ENCODE peak calls at places on chromosome X, in four cellular contexts. O, K, G and Z are unnamed samples.
A peak's percentile ranks its signal among the peaks of the same experiment; 100 is the strongest.

GRCh38 chrX:27336466-27337091 is 126.6 kb downstream of the PPP4R3C start:
- DNase-seq in O (no peak), K (no peak), G (peak; percentile 1), Z (no peak)

GRCh38 chrX:154695913-154696312 is 42.5 kb upstream of the CTAG2 start:
- DNase-seq in O (no peak), K (no peak), G (no peak), Z (no peak)

GRCh38 chrX:42680651-42681050 is 97.3 kb downstream of the PPP1R2C start:
- DNase-seq in O (no peak), K (no peak), G (no peak), Z (no peak)

GRCh38 chrX:13662537-13662841 is 9.5 kb downstream of the TCEANC start:
- DNase-seq in O (no peak), K (no peak), G (no peak), Z (no peak)

GRCh38 chrX:13719192-13719856 is 15.1 kb downstream of the TRAPPC2 start:
- DNase-seq in O (no peak), K (no peak), G (no peak), Z (no peak)

GRCh38 chrX:28189011-28189410 is 207.8 kb upstream of the DCAF8L1 start:
- DNase-seq in O (no peak), K (no peak), G (peak; percentile 54), Z (no peak)

GRCh38 chrX:40174594-40175415 is 77.0 kb upstream of the BCOR start:
- DNase-seq in O (no peak), K (peak; percentile 56), G (no peak), Z (no peak)

GRCh38 chrX:133405498-133406180 is 9.7 kb downstream of the GPC4 start:
- DNase-seq in O (no peak), K (no peak), G (no peak), Z (no peak)

GRCh38 chrX:122238801-122239200 is 945.3 kb upstream of the GRIA3 start:
- DNase-seq in O (no peak), K (no peak), G (peak; percentile 13), Z (no peak)

GRCh38 chrX:17414839-17415238 is 39.8 kb downstream of the NHS start:
- DNase-seq in O (peak; percentile 55), K (peak; percentile 12), G (no peak), Z (peak; percentile 17)

GRCh38 chrX:81355436-81355835 is 153.5 kb downstream of the SH3BGRL start:
- DNase-seq in O (no peak), K (no peak), G (no peak), Z (no peak)

GRCh38 chrX:45479835-45480422 is 279.3 kb upstream of the DIPK2B start:
- DNase-seq in O (no peak), K (no peak), G (peak; percentile 62), Z (no peak)

GRCh38 chrX:116435597-116435996 is 809 bp upstream of the SLC6A14 start:
- DNase-seq in O (no peak), K (no peak), G (no peak), Z (no peak)

GRCh38 chrX:34350552-34350951 is 218.4 kb upstream of the FAM47A start:
- DNase-seq in O (no peak), K (no peak), G (no peak), Z (no peak)

GRCh38 chrX:103861200-103861599 is 29.1 kb upstream of the RAB9B start:
- DNase-seq in O (no peak), K (no peak), G (peak; percentile 4), Z (no peak)

GRCh38 chrX:84737471-84737871 is 235.2 kb upstream of the HDX start:
- DNase-seq in O (no peak), K (no peak), G (no peak), Z (peak; percentile 10)

GRCh38 chrX:152897216-152898144 is at the start of gene ZNF185:
- DNase-seq in O (peak; percentile 79), K (no peak), G (peak; percentile 63), Z (no peak)

GRCh38 chrX:49061916-49062315 is 3.1 kb downstream of the CCDC120 start:
- DNase-seq in O (no peak), K (no peak), G (no peak), Z (no peak)

GRCh38 chrX:151081016-151081415 is 95.4 kb upstream of the GPR50 start:
- DNase-seq in O (no peak), K (no peak), G (no peak), Z (no peak)

GRCh38 chrX:102651968-102652744 is 873 bp downstream of the GPRASP1 start:
- DNase-seq in O (no peak), K (no peak), G (no peak), Z (no peak)

GRCh38 chrX:40132751-40133150 is 35.0 kb upstream of the BCOR start:
- DNase-seq in O (no peak), K (peak; percentile 73), G (peak; percentile 76), Z (peak; percentile 59)

GRCh38 chrX:114532093-114532805 is 51.6 kb upstream of the HTR2C start:
- DNase-seq in O (no peak), K (no peak), G (no peak), Z (no peak)

GRCh38 chrX:51798701-51799100 is 55.5 kb downstream of the GSPT2 start:
- DNase-seq in O (no peak), K (no peak), G (no peak), Z (no peak)

GRCh38 chrX:49162620-49163019 is at the start of gene MAGIX:
- DNase-seq in O (peak; percentile 83), K (no peak), G (no peak), Z (no peak)

GRCh38 chrX:122878269-122878668 is 305.8 kb upstream of the GRIA3 start:
- DNase-seq in O (no peak), K (no peak), G (no peak), Z (no peak)

GRCh38 chrX:69607616-69608015 is 8.3 kb upstream of the EDA start:
- DNase-seq in O (no peak), K (no peak), G (no peak), Z (no peak)

GRCh38 chrX:111103246-111103645 is 7.3 kb downstream of the PAK3 start:
- DNase-seq in O (peak; percentile 40), K (no peak), G (no peak), Z (no peak)

GRCh38 chrX:22527302-22527701 is 254.6 kb downstream of the CBLL2 start:
- DNase-seq in O (no peak), K (no peak), G (no peak), Z (no peak)

GRCh38 chrX:22526339-22526738 is 253.6 kb downstream of the CBLL2 start:
- DNase-seq in O (no peak), K (no peak), G (peak; percentile 65), Z (no peak)
- H3K27ac ChIP-seq in O (no peak overlapping the region), K (no peak overlapping the region), G (no peak overlapping the region), Z (no peak overlapping the region)

GRCh38 chrX:24395775-24396174 is 35.3 kb downstream of the SUPT20HL1 start:
- DNase-seq in O (no peak), K (no peak), G (peak; percentile 40), Z (no peak)
- H3K27ac ChIP-seq in O (no peak overlapping the region), K (no peak overlapping the region), G (no peak overlapping the region), Z (peak overlapping the region; percentile 40)

GRCh38 chrX:148380614-148381561 is 119.5 kb upstream of the AFF2 start:
- DNase-seq in O (no peak), K (no peak), G (no peak), Z (no peak)
- H3K27ac ChIP-seq in O (no peak overlapping the region), K (no peak overlapping the region), G (no peak overlapping the region), Z (no peak overlapping the region)

GRCh38 chrX:135713795-135714194 is 356 bp downstream of the CT45A1 start:
- DNase-seq in O (peak; percentile 55), K (no peak), G (no peak), Z (no peak)
- H3K27ac ChIP-seq in O (no peak overlapping the region), K (no peak overlapping the region), G (no peak overlapping the region), Z (no peak overlapping the region)